ENCODE peak calls at places on chromosomes 3 and 15, in nine cellular contexts. W is heart right ventricle; V is mesothelial cell of epicardium; D is GM20000; T is lower lobe of right lung; C is IMR-90; I is CD8-positive, alpha-beta T cell; E is endothelial cell; M is NB4. O is an unnamed sample.
A peak's percentile ranks its signal among the peaks of the same experiment; 100 is the strongest.

GRCh38 chr3:45145681-45146614 is at the start of gene CDCP1:
- DNase-seq in W (no peak), V (peak; percentile 43), D (peak; percentile 54), T (peak; percentile 64), C (no peak), I (no peak), E (no peak), M (no peak), O (no peak)

GRCh38 chr3:30475038-30475808 is 131.2 kb upstream of the TGFBR2 start:
- DNase-seq in W (no peak), V (no peak), D (peak; percentile 15), T (no peak), C (no peak), I (peak; percentile 37), E (no peak), M (no peak), O (no peak)

GRCh38 chr15:70504305-70504951 is 258.9 kb downstream of the UACA start:
- DNase-seq in W (peak; percentile 57), V (no peak), D (peak; percentile 69), T (peak; percentile 69), C (peak; percentile 55), I (no peak), E (no peak), M (peak; percentile 86), O (no peak)

GRCh38 chr3:3531476-3531875 is 267.8 kb upstream of the LRRN1 start:
- DNase-seq in W (no peak), V (no peak), D (no peak), T (no peak), C (no peak), I (no peak), E (no peak), M (no peak), O (no peak)

GRCh38 chr15:85927936-85928537 is 133.3 kb upstream of the KLHL25 start:
- DNase-seq in W (no peak), V (no peak), D (no peak), T (no peak), C (no peak), I (no peak), E (no peak), M (no peak), O (no peak)

GRCh38 chr3:105835606-105836005 is 33.2 kb downstream of the CBLB start:
- DNase-seq in W (no peak), V (no peak), D (no peak), T (no peak), C (no peak), I (no peak), E (no peak), M (no peak), O (no peak)

GRCh38 chr15:95175914-95176658 is 944.7 kb downstream of the MCTP2 start:
- DNase-seq in W (no peak), V (no peak), D (no peak), T (no peak), C (peak; percentile 70), I (no peak), E (no peak), M (no peak), O (no peak)

GRCh38 chr15:45634442-45635190 is at the start of gene SQOR:
- DNase-seq in W (peak; percentile 86), V (peak; percentile 39), D (peak; percentile 80), T (peak; percentile 94), C (peak; percentile 54), I (peak; percentile 69), E (peak; percentile 53), M (peak; percentile 89), O (peak; percentile 55)

GRCh38 chr3:101567528-101568317 is 6.1 kb downstream of the TRMT10C start:
- DNase-seq in W (no peak), V (no peak), D (no peak), T (no peak), C (peak; percentile 87), I (no peak), E (no peak), M (no peak), O (no peak)

GRCh38 chr3:14791343-14791945 is 27.3 kb upstream of the FGD5 start:
- DNase-seq in W (peak; percentile 66), V (peak; percentile 72), D (peak; percentile 70), T (peak; percentile 66), C (peak; percentile 12), I (peak; percentile 34), E (peak; percentile 79), M (peak; percentile 56), O (no peak)

GRCh38 chr3:84108442-84108971 is 850.3 kb upstream of the CADM2 start:
- DNase-seq in W (no peak), V (no peak), D (no peak), T (no peak), C (peak; percentile 77), I (no peak), E (no peak), M (no peak), O (no peak)

GRCh38 chr3:155302476-155302875 is 9.0 kb upstream of the STRIT1 start:
- DNase-seq in W (no peak), V (no peak), D (no peak), T (no peak), C (peak; percentile 84), I (no peak), E (no peak), M (no peak), O (no peak)

GRCh38 chr3:61562042-61562809 is 855 bp downstream of the PTPRG start:
- DNase-seq in W (peak; percentile 38), V (peak; percentile 53), D (peak; percentile 47), T (no peak), C (peak; percentile 31), I (no peak), E (peak; percentile 49), M (no peak), O (no peak)

GRCh38 chr15:59548501-59549230 is 62.9 kb upstream of the GCNT3 start:
- DNase-seq in W (no peak), V (no peak), D (no peak), T (no peak), C (no peak), I (no peak), E (no peak), M (no peak), O (no peak)

GRCh38 chr15:77312523-77312922 is 107.4 kb downstream of the PEAK1 start:
- DNase-seq in W (no peak), V (no peak), D (no peak), T (no peak), C (peak; percentile 40), I (no peak), E (no peak), M (no peak), O (no peak)

GRCh38 chr3:128242818-128243601 is 89.7 kb downstream of the EEFSEC start:
- DNase-seq in W (no peak), V (no peak), D (no peak), T (no peak), C (peak; percentile 19), I (no peak), E (no peak), M (peak; percentile 14), O (no peak)

GRCh38 chr15:77402740-77403379 is 17.0 kb downstream of the PEAK1 start:
- DNase-seq in W (no peak), V (no peak), D (no peak), T (no peak), C (peak; percentile 90), I (no peak), E (no peak), M (no peak), O (no peak)

GRCh38 chr3:189947948-189948723 is 172.6 kb downstream of the P3H2 start:
- DNase-seq in W (no peak), V (no peak), D (peak; percentile 36), T (no peak), C (peak; percentile 40), I (no peak), E (peak; percentile 34), M (peak; percentile 24), O (no peak)

DNA sequence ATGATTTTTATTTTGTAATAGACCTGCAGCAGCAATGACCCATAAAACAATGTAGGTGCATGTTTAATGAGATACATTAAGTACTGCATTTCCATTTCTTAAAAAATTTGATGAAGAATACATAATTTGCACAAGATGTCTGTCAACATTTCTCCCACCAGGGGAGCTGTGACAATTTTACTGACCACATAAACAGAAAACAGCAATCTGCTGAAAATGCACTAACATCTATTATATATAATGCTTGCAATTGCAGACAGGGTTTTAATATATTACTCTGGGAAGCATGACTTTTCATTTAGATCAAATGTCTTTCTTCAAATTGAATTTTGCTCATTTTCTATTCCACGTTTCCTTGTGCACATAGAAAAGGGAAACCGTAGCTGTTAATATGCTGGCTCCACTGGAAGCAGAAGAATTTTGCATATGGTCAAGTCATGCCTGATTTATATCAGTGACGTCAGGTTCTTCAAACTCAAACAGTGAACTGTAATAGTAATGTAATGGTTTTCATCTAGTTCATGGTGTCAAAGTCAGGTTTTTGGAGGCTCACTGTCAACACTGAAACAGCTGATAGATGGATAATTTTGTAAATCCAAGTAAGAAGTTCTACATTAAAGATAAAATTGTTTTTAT is 79.8 kb upstream of the IGF1R start:
- DNase-seq in W (no peak), V (no peak), D (no peak), T (no peak), C (no peak), I (no peak), E (no peak), M (no peak), O (no peak)
- TF ChIP-seq CTCF in W (no peak), V (peak; percentile 64), D (no peak), T (peak; percentile 15), C (peak; percentile 39), I (no peak), E (peak; percentile 70), M (no peak), O (no peak)

GRCh38 chr3:42581709-42582473 is at the start of gene SEC22C:
- DNase-seq in W (peak; percentile 95), V (peak; percentile 95), D (peak; percentile 98), T (peak; percentile 97), C (peak; percentile 84), I (peak; percentile 94), E (peak; percentile 96), M (peak; percentile 95), O (peak; percentile 93)
- TF ChIP-seq CTCF in W (peak; percentile 57), V (no peak), D (no peak), T (peak; percentile 32), C (peak; percentile 23), I (peak; percentile 32), E (no peak), M (peak; percentile 28), O (no peak)

GRCh38 chr3:53198256-53198977 is 37.4 kb downstream of the PRKCD start:
- DNase-seq in W (no peak), V (no peak), D (no peak), T (no peak), C (no peak), I (no peak), E (peak; percentile 29), M (no peak), O (no peak)
- TF ChIP-seq CTCF in W (no peak), V (no peak), D (peak; percentile 25), T (no peak), C (no peak), I (no peak), E (no peak), M (peak; percentile 7), O (no peak)

DNA sequence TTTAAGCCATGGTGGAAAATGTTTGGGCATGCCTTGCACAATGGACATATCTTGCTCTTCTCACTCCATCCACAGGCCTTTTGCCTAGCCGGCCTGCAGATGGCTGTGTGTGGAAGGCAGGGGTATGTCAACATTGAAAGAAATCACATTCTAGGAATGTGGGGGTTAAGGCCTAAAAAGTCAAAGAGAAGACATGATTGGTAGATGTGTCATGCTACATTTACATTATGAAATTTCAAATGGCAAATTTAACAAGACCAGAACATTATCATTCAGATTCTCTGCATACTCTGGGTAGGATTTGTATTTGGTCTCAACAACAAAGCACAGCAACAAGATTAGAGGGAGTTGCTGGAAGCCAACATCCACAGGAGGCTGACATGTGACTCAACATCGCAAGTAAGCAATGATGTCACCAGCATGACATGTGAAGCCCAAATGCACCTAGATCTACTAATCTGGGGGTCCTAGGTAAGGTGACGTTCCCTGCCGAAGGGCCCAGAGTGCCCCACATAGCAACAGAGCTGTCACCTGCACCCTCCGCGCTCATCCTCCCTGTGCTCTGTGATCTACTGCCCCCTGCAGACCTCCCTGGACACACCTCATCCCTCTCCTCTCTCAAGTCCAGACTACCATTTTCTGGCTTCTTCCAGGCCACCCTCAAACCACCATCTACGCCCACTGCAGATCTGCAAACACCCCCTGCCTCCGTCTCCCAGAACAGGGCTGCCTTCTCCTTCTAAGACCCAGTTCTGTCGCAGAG is 39.4 kb downstream of the CLDN18 start:
- DNase-seq in W (no peak), V (no peak), D (no peak), T (no peak), C (peak; percentile 94), I (no peak), E (no peak), M (no peak), O (no peak)
- TF ChIP-seq CTCF in W (peak; percentile 8), V (no peak), D (no peak), T (no peak), C (peak; percentile 3), I (no peak), E (no peak), M (no peak), O (no peak)

O was measured in natural killer cell.